ENCODE peak calls at places on chromosomes 7 and 10, in four cellular contexts. O is AG04450, J is left lung, L is neural progenitor cell. D is an unnamed sample.

GRCh38 chr10:49398000-49398861 is 2.3 kb upstream of the DRGX start:
- DNase-seq in O (no peak), L (peak), J (peak), D (peak)

GRCh38 chr7:128026551-128026950 is 4.7 kb downstream of the LRRC4 start:
- DNase-seq in O (no peak), L (no peak), J (no peak), D (no peak)

GRCh38 chr7:140390034-140390433 is 8.3 kb downstream of the SLC37A3 start:
- DNase-seq in O (no peak), J (no peak), L (no peak), D (no peak)

GRCh38 chr10:79127151-79127961 is 58.6 kb downstream of the ZMIZ1 start:
- DNase-seq in O (no peak), L (peak), J (peak), D (no peak)

GRCh38 chr7:135662123-135662372 is 266 bp upstream of the STMP1 start:
- DNase-seq in O (no peak), L (no peak), J (no peak), D (no peak)

GRCh38 chr7:36600869-36601530 is 123.3 kb downstream of the AOAH start:
- DNase-seq in J (no peak), O (peak), L (no peak), D (no peak)

GRCh38 chr7:108836246-108836645 is 266.6 kb downstream of the DNAJB9 start:
- DNase-seq in L (no peak), O (no peak), J (no peak), D (no peak)

GRCh38 chr10:91590142-91590903 is 42.5 kb downstream of the PPP1R3C start:
- DNase-seq in L (no peak), O (peak), J (no peak), D (no peak)

GRCh38 chr7:64313740-64314491 is at the start of gene ZNF736:
- DNase-seq in O (peak), L (no peak), J (peak), D (peak)

GRCh38 chr10:92712016-92712889 is 22.5 kb downstream of the HHEX start:
- DNase-seq in J (no peak), O (no peak), L (no peak), D (no peak)

GRCh38 chr7:32140540-32140939 is 70.3 kb upstream of the PDE1C start:
- DNase-seq in J (no peak), L (no peak), O (no peak), D (no peak)

GRCh38 chr7:26466007-26466406 is 174.3 kb downstream of the SNX10 start:
- DNase-seq in L (no peak), O (no peak), J (no peak), D (no peak)

GRCh38 chr7:127513311-127513710 is 72.1 kb downstream of the GCC1 start:
- DNase-seq in J (peak), L (no peak), O (no peak), D (no peak)

GRCh38 chr7:49639808-49640207 is 133.6 kb upstream of the VWC2 start:
- DNase-seq in O (no peak), L (no peak), J (no peak), D (no peak)

GRCh38 chr7:130793855-130794618 is 60.0 kb upstream of the KLF14 start:
- DNase-seq in L (no peak), J (no peak), O (no peak), D (no peak)

GRCh38 chr10:74681917-74682627 is 144.3 kb upstream of the KAT6B start:
- DNase-seq in L (no peak), J (no peak), O (no peak), D (no peak)

GRCh38 chr7:158449942-158450341 is 137.7 kb downstream of the PTPRN2 start:
- DNase-seq in L (no peak), O (no peak), J (no peak), D (no peak)

GRCh38 chr7:142602756-142603155 is 146.5 kb upstream of the PRSS1 start:
- DNase-seq in O (no peak), J (no peak), L (no peak), D (no peak)

GRCh38 chr10:1256139-1256720 is 200.0 kb downstream of the WDR37 start:
- DNase-seq in L (no peak), J (no peak), O (no peak), D (no peak)

GRCh38 chr10:97356318-97356914 is 21.9 kb upstream of the FRAT2 start:
- DNase-seq in L (no peak), O (no peak), J (peak), D (no peak)

GRCh38 chr10:73096452-73097304 is at the start of gene P4HA1:
- DNase-seq in O (peak), J (peak), L (peak), D (peak)
- H3K4me3 ChIP-seq in O (peak), J (peak), L (peak), D (peak)

DNA sequence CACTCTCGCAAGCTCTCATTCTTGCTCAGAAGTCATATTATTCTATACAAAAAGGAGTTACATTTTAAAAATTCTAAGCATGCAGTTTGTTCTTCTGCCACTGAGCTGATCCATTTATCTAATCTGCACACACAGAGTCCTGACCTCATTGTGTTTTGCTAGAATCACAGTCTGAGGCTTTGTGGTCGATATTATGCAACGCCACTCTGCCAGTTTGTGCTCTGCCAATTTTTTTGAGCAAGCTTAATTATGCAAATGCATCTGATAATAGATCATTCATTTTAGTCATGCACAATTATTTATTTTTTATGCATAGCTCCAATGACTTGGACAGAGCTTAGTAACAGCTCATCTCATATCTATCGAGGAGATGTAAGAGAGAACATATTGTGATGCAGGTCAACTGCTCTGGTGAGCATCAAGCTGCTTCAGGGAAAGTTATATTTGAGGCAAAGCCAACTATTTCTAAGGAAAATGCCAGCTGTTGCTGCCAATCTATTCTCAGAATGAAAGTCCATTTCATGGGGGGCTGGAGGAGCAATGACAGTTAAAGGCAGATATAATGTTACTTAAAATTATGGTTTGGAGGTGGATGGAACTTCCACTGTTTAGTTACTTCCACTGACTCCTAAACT is 424.7 kb downstream of the KIF20B start:
- DNase-seq in L (no peak), J (no peak), O (no peak), D (no peak)
- H3K27ac ChIP-seq in L (no peak), J (no peak), O (no peak), D (no peak)

GRCh38 chr7:96997512-96998032 is 7.8 kb upstream of the DLX6 start:
- DNase-seq in O (no peak), L (peak), J (no peak), D (no peak)

GRCh38 chr7:96995406-96996110 is 9.8 kb upstream of the DLX6 start:
- DNase-seq in J (no peak), L (peak), O (no peak), D (no peak)

GRCh38 chr7:96998333-96998732 is 7.0 kb upstream of the DLX6 start:
- DNase-seq in O (no peak), L (no peak), J (no peak), D (no peak)

GRCh38 chr7:96996937-96997511 is 8.3 kb upstream of the DLX6 start:
- DNase-seq in O (no peak), L (peak), J (no peak), D (no peak)

GRCh38 chr7:96996111-96996936 is 9.0 kb upstream of the DLX6 start:
- DNase-seq in L (peak), O (no peak), J (no peak), D (no peak)
- H3K4me3 ChIP-seq in L (no peak), O (no peak), J (no peak), D (no peak)

DNA sequence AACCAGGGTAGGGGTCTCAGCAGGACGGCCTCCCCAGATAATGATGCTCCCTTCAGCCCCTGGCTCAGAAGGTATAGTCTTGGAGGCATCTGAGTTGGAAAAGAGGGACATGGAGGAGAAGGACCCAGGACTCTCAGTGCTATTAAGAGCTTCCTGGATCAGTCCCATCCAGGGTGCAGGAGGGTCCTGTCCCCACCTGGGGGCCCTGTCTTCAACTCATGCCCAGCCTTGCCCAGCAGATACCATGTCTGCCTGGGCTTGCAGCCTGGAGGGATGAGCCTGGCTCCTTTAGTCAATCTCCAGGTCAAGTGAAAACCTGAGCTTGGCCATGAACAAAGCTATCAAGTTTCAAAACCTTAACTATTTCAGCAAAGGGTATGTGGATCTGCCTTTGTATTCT is 67.6 kb downstream of the PRTFDC1 start:
- DNase-seq in L (no peak), O (no peak), J (no peak), D (no peak)
- H3K27ac ChIP-seq in L (no peak), O (no peak), J (no peak), D (no peak)

GRCh38 chr10:118760265-118760664 is 5.5 kb upstream of the CACUL1 start:
- DNase-seq in O (no peak), L (peak), J (peak), D (no peak)
- H3K4me3 ChIP-seq in O (no peak), L (peak), J (no peak), D (no peak)

GRCh38 chr10:101066146-101066889 is 4.5 kb downstream of the KAZALD1 start:
- DNase-seq in J (peak), L (peak), O (no peak), D (peak)
- H3K27ac ChIP-seq in J (peak), L (no peak), O (no peak), D (no peak)

GRCh38 chr7:43585521-43585920 is 2.6 kb downstream of the STK17A start:
- DNase-seq in O (no peak), J (no peak), L (no peak), D (peak)

GRCh38 chr7:43584200-43584586 is 1.3 kb downstream of the STK17A start:
- DNase-seq in J (no peak), L (peak), O (no peak), D (peak)

GRCh38 chr7:43586251-43586900 is 3.5 kb downstream of the STK17A start:
- DNase-seq in J (no peak), O (no peak), L (no peak), D (no peak)

GRCh38 chr7:43583424-43584199 is 704 bp downstream of the STK17A start:
- DNase-seq in O (no peak), L (peak), J (peak), D (peak)

GRCh38 chr7:43582503-43583423 is at the start of gene STK17A:
- DNase-seq in L (peak), O (peak), J (peak), D (peak)
- H3K4me3 ChIP-seq in L (peak), O (peak), J (peak), D (peak)

DNA sequence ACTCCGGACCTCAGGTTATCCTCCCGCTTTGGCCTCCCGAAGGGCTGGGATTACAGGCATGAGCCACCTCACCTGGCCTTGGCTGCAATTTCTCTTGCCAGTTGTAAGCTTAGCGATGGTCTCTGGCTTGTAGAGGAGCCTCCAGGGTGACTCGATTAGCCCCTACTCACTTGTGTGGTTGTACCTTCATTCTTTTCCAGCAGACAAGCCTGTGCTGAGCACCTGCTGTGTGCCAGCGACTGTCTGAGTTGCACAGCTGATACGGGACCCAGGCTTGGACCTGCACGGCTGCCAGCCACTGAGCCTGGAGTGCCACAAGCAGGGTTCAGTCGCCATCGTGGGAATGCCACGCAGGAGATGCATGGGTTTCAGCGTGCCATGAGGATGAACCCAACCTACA is 42.0 kb upstream of the DNAJB6 start:
- DNase-seq in L (no peak), O (no peak), J (no peak), D (no peak)
- H3K27ac ChIP-seq in L (no peak), O (no peak), J (no peak), D (no peak)

GRCh38 chr10:89214766-89215165 is 7.6 kb upstream of the CH25H start:
- DNase-seq in O (no peak), J (no peak), L (no peak), D (no peak)

GRCh38 chr10:89219512-89220218 is 12.5 kb upstream of the CH25H start:
- DNase-seq in J (peak), L (no peak), O (no peak), D (no peak)

GRCh38 chr10:89216056-89216455 is 8.9 kb upstream of the CH25H start:
- DNase-seq in O (no peak), J (no peak), L (no peak), D (no peak)

GRCh38 chr10:89215511-89215910 is 8.4 kb upstream of the CH25H start:
- DNase-seq in J (no peak), O (no peak), L (no peak), D (no peak)

GRCh38 chr10:89217057-89217990 is 10.2 kb upstream of the CH25H start:
- DNase-seq in J (no peak), O (peak), L (peak), D (peak)
- H3K4me3 ChIP-seq in J (no peak), O (no peak), L (no peak), D (no peak)

D was measured in naive thymus-derived CD4-positive, alpha-beta T cell.